ENCODE peak calls at places on chromosomes 12 and 14, in eight cellular contexts. One of them, this sample, is unnamed.

GRCh38 chr12:6092784-6093722 is 31.4 kb downstream of the VWF start:
- DNase-seq in cardiac fibroblast: peak; percentile 83
- DNase-seq in fibroblast of mammary gland: peak; percentile 89
- DNase-seq in Karpas-422: no peak
- DNase-seq in AG04450: peak; percentile 69
- DNase-seq in brain microvascular endothelial cell: peak; percentile 80
- DNase-seq in cardiac muscle cell: peak; percentile 84
- DNase-seq in uterus: peak; percentile 60
- DNase-seq in this sample: peak; percentile 83

GRCh38 chr12:7557227-7557626 is 53.6 kb upstream of the CD163 start:
- DNase-seq in cardiac muscle cell: no peak
- DNase-seq in AG04450: no peak
- DNase-seq in uterus: no peak
- DNase-seq in cardiac fibroblast: no peak
- DNase-seq in brain microvascular endothelial cell: no peak
- DNase-seq in Karpas-422: no peak
- DNase-seq in fibroblast of mammary gland: peak; percentile 15
- DNase-seq in this sample: no peak

GRCh38 chr12:127723236-127723635 is 543.7 kb upstream of the TMEM132C start:
- DNase-seq in AG04450: no peak
- DNase-seq in Karpas-422: no peak
- DNase-seq in fibroblast of mammary gland: no peak
- DNase-seq in cardiac fibroblast: no peak
- DNase-seq in brain microvascular endothelial cell: no peak
- DNase-seq in uterus: no peak
- DNase-seq in cardiac muscle cell: no peak
- DNase-seq in this sample: no peak

GRCh38 chr12:117152793-117153775 is 37.2 kb downstream of the FBXO21 start:
- DNase-seq in fibroblast of mammary gland: no peak
- DNase-seq in cardiac muscle cell: no peak
- DNase-seq in brain microvascular endothelial cell: no peak
- DNase-seq in Karpas-422: no peak
- DNase-seq in uterus: no peak
- DNase-seq in cardiac fibroblast: no peak
- DNase-seq in AG04450: no peak
- DNase-seq in this sample: no peak

GRCh38 chr12:28793767-28794166 is 355.3 kb upstream of the FAR2 start:
- DNase-seq in Karpas-422: no peak
- DNase-seq in AG04450: no peak
- DNase-seq in cardiac fibroblast: peak; percentile 21
- DNase-seq in brain microvascular endothelial cell: no peak
- DNase-seq in uterus: no peak
- DNase-seq in fibroblast of mammary gland: no peak
- DNase-seq in cardiac muscle cell: no peak
- DNase-seq in this sample: no peak

GRCh38 chr12:95922231-95922630 is 20.2 kb downstream of the CCDC38 start:
- DNase-seq in cardiac muscle cell: peak; percentile 27
- DNase-seq in cardiac fibroblast: peak; percentile 22
- DNase-seq in uterus: no peak
- DNase-seq in fibroblast of mammary gland: peak; percentile 83
- DNase-seq in AG04450: no peak
- DNase-seq in brain microvascular endothelial cell: peak; percentile 59
- DNase-seq in Karpas-422: peak; percentile 62
- DNase-seq in this sample: no peak

GRCh38 chr14:55846852-55847471 is 267.0 kb downstream of the KTN1 start:
- DNase-seq in uterus: peak; percentile 17
- DNase-seq in AG04450: no peak
- DNase-seq in Karpas-422: no peak
- DNase-seq in cardiac fibroblast: peak; percentile 65
- DNase-seq in fibroblast of mammary gland: peak; percentile 79
- DNase-seq in cardiac muscle cell: peak; percentile 66
- DNase-seq in brain microvascular endothelial cell: no peak
- DNase-seq in this sample: peak; percentile 64

GRCh38 chr12:75672212-75672611 is 160.8 kb upstream of the KRR1 start:
- DNase-seq in uterus: no peak
- DNase-seq in cardiac muscle cell: no peak
- DNase-seq in brain microvascular endothelial cell: no peak
- DNase-seq in fibroblast of mammary gland: no peak
- DNase-seq in cardiac fibroblast: no peak
- DNase-seq in Karpas-422: no peak
- DNase-seq in AG04450: no peak
- DNase-seq in this sample: no peak

GRCh38 chr12:112998997-112999767 is 20.9 kb downstream of the OAS2 start:
- DNase-seq in cardiac fibroblast: no peak
- DNase-seq in brain microvascular endothelial cell: no peak
- DNase-seq in cardiac muscle cell: no peak
- DNase-seq in Karpas-422: no peak
- DNase-seq in uterus: no peak
- DNase-seq in AG04450: no peak
- DNase-seq in fibroblast of mammary gland: no peak
- DNase-seq in this sample: no peak

GRCh38 chr14:30759172-30760125 is 114.9 kb upstream of the COCH start:
- DNase-seq in AG04450: no peak
- DNase-seq in cardiac fibroblast: no peak
- DNase-seq in cardiac muscle cell: no peak
- DNase-seq in fibroblast of mammary gland: no peak
- DNase-seq in uterus: no peak
- DNase-seq in brain microvascular endothelial cell: no peak
- DNase-seq in Karpas-422: no peak
- DNase-seq in this sample: no peak

GRCh38 chr12:25789520-25789919 is 169.0 kb upstream of the RASSF8 start:
- DNase-seq in Karpas-422: no peak
- DNase-seq in brain microvascular endothelial cell: peak; percentile 41
- DNase-seq in fibroblast of mammary gland: peak; percentile 81
- DNase-seq in cardiac fibroblast: peak; percentile 92
- DNase-seq in cardiac muscle cell: peak; percentile 90
- DNase-seq in uterus: no peak
- DNase-seq in AG04450: no peak
- DNase-seq in this sample: no peak

GRCh38 chr14:61609143-61609851 is 86.0 kb upstream of the HIF1A start:
- DNase-seq in AG04450: no peak
- DNase-seq in cardiac muscle cell: peak; percentile 70
- DNase-seq in Karpas-422: no peak
- DNase-seq in uterus: peak; percentile 29
- DNase-seq in fibroblast of mammary gland: peak; percentile 75
- DNase-seq in brain microvascular endothelial cell: no peak
- DNase-seq in cardiac fibroblast: peak; percentile 77
- DNase-seq in this sample: no peak

GRCh38 chr14:99037777-99038176 is 234.2 kb downstream of the BCL11B start:
- DNase-seq in fibroblast of mammary gland: no peak
- DNase-seq in brain microvascular endothelial cell: no peak
- DNase-seq in Karpas-422: peak; percentile 55
- DNase-seq in cardiac muscle cell: no peak
- DNase-seq in uterus: no peak
- DNase-seq in AG04450: no peak
- DNase-seq in cardiac fibroblast: no peak
- DNase-seq in this sample: no peak

GRCh38 chr14:28941758-28942157 is 175.2 kb downstream of the FOXG1 start:
- DNase-seq in uterus: no peak
- DNase-seq in AG04450: no peak
- DNase-seq in cardiac fibroblast: no peak
- DNase-seq in fibroblast of mammary gland: no peak
- DNase-seq in cardiac muscle cell: no peak
- DNase-seq in Karpas-422: no peak
- DNase-seq in brain microvascular endothelial cell: no peak
- DNase-seq in this sample: no peak

GRCh38 chr12:95003213-95003920 is at the start of gene NDUFA12:
- DNase-seq in Karpas-422: peak; percentile 98
- DNase-seq in AG04450: peak; percentile 92
- DNase-seq in fibroblast of mammary gland: peak; percentile 96
- DNase-seq in brain microvascular endothelial cell: peak; percentile 96
- DNase-seq in uterus: peak; percentile 93
- DNase-seq in cardiac muscle cell: peak; percentile 98
- DNase-seq in cardiac fibroblast: peak; percentile 98
- DNase-seq in this sample: peak; percentile 98

GRCh38 chr14:54489731-54490447 is 1.1 kb upstream of the GMFB start:
- DNase-seq in Karpas-422: no peak
- DNase-seq in cardiac fibroblast: no peak
- DNase-seq in uterus: no peak
- DNase-seq in fibroblast of mammary gland: peak; percentile 43
- DNase-seq in brain microvascular endothelial cell: no peak
- DNase-seq in cardiac muscle cell: no peak
- DNase-seq in AG04450: no peak
- DNase-seq in this sample: no peak
- H3K4me3 ChIP-seq in Karpas-422: peak overlapping the region; percentile 90
- H3K4me3 ChIP-seq in cardiac fibroblast: no peak overlapping the region
- H3K4me3 ChIP-seq in uterus: peak overlapping the region; percentile 83
- H3K4me3 ChIP-seq in fibroblast of mammary gland: peak overlapping the region; percentile 94
- H3K4me3 ChIP-seq in brain microvascular endothelial cell: no peak overlapping the region
- H3K4me3 ChIP-seq in cardiac muscle cell: no peak overlapping the region
- H3K4me3 ChIP-seq in AG04450: no peak overlapping the region
- H3K4me3 ChIP-seq in this sample: peak overlapping the region; percentile 84

GRCh38 chr12:27143676-27144075 is 61.3 kb upstream of the C12orf71 start:
- DNase-seq in uterus: no peak
- DNase-seq in brain microvascular endothelial cell: no peak
- DNase-seq in Karpas-422: no peak
- DNase-seq in cardiac muscle cell: peak; percentile 7
- DNase-seq in fibroblast of mammary gland: peak; percentile 2
- DNase-seq in AG04450: no peak
- DNase-seq in cardiac fibroblast: no peak
- DNase-seq in this sample: no peak
- H3K4me3 ChIP-seq in uterus: no peak overlapping the region
- H3K4me3 ChIP-seq in brain microvascular endothelial cell: no peak overlapping the region
- H3K4me3 ChIP-seq in Karpas-422: no peak overlapping the region
- H3K4me3 ChIP-seq in cardiac muscle cell: no peak overlapping the region
- H3K4me3 ChIP-seq in fibroblast of mammary gland: no peak overlapping the region
- H3K4me3 ChIP-seq in AG04450: no peak overlapping the region
- H3K4me3 ChIP-seq in cardiac fibroblast: no peak overlapping the region
- H3K4me3 ChIP-seq in this sample: no peak overlapping the region

DNA sequence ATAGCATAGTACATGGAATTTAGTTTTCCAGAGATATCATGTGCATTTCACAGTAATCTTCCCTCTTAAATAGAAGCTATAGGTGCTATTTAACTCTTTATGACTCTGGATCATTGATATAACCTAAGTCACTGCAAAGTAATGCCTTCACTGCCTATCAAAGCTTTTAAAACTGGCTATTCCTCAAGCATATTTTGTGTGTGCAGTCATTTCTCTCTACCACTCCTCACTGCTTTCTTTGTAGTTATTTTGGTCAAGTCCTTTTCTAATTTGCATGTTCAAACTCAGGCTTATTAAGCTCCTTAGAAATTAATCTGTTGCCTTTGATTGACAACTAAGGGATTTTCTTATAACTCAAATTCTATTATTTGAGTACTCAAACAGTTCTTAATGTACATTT is 79.4 kb upstream of the PLEKHG7 start:
- DNase-seq in cardiac muscle cell: no peak
- DNase-seq in brain microvascular endothelial cell: no peak
- DNase-seq in Karpas-422: no peak
- DNase-seq in uterus: no peak
- DNase-seq in fibroblast of mammary gland: no peak
- DNase-seq in cardiac fibroblast: no peak
- DNase-seq in AG04450: no peak
- DNase-seq in this sample: no peak
- H3K4me3 ChIP-seq in cardiac muscle cell: no peak overlapping the region
- H3K4me3 ChIP-seq in brain microvascular endothelial cell: no peak overlapping the region
- H3K4me3 ChIP-seq in Karpas-422: no peak overlapping the region
- H3K4me3 ChIP-seq in uterus: no peak overlapping the region
- H3K4me3 ChIP-seq in fibroblast of mammary gland: no peak overlapping the region
- H3K4me3 ChIP-seq in cardiac fibroblast: no peak overlapping the region
- H3K4me3 ChIP-seq in AG04450: no peak overlapping the region
- H3K4me3 ChIP-seq in this sample: no peak overlapping the region

GRCh38 chr14:45089813-45090212 is 5.9 kb downstream of the PRPF39 start:
- DNase-seq in cardiac muscle cell: peak; percentile 6
- DNase-seq in brain microvascular endothelial cell: no peak
- DNase-seq in fibroblast of mammary gland: peak; percentile 76
- DNase-seq in uterus: no peak
- DNase-seq in cardiac fibroblast: no peak
- DNase-seq in AG04450: no peak
- DNase-seq in Karpas-422: no peak
- DNase-seq in this sample: no peak
- H3K4me3 ChIP-seq in cardiac muscle cell: no peak overlapping the region
- H3K4me3 ChIP-seq in brain microvascular endothelial cell: no peak overlapping the region
- H3K4me3 ChIP-seq in fibroblast of mammary gland: no peak overlapping the region
- H3K4me3 ChIP-seq in uterus: no peak overlapping the region
- H3K4me3 ChIP-seq in cardiac fibroblast: no peak overlapping the region
- H3K4me3 ChIP-seq in AG04450: no peak overlapping the region
- H3K4me3 ChIP-seq in Karpas-422: no peak overlapping the region
- H3K4me3 ChIP-seq in this sample: no peak overlapping the region

GRCh38 chr12:88145567-88146347 is 3.6 kb downstream of the TMTC3 start:
- DNase-seq in uterus: no peak
- DNase-seq in AG04450: no peak
- DNase-seq in fibroblast of mammary gland: no peak
- DNase-seq in cardiac muscle cell: no peak
- DNase-seq in brain microvascular endothelial cell: no peak
- DNase-seq in cardiac fibroblast: no peak
- DNase-seq in Karpas-422: no peak
- DNase-seq in this sample: no peak
- H3K4me3 ChIP-seq in uterus: no peak overlapping the region
- H3K4me3 ChIP-seq in AG04450: no peak overlapping the region
- H3K4me3 ChIP-seq in fibroblast of mammary gland: no peak overlapping the region
- H3K4me3 ChIP-seq in cardiac muscle cell: no peak overlapping the region
- H3K4me3 ChIP-seq in brain microvascular endothelial cell: no peak overlapping the region
- H3K4me3 ChIP-seq in cardiac fibroblast: no peak overlapping the region
- H3K4me3 ChIP-seq in Karpas-422: no peak overlapping the region
- H3K4me3 ChIP-seq in this sample: no peak overlapping the region

GRCh38 chr12:24127919-24128721 is 178.7 kb upstream of the SOX5 start:
- DNase-seq in Karpas-422: no peak
- DNase-seq in brain microvascular endothelial cell: no peak
- DNase-seq in cardiac fibroblast: no peak
- DNase-seq in cardiac muscle cell: no peak
- DNase-seq in fibroblast of mammary gland: no peak
- DNase-seq in uterus: no peak
- DNase-seq in AG04450: no peak
- DNase-seq in this sample: no peak
- H3K4me3 ChIP-seq in Karpas-422: no peak overlapping the region
- H3K4me3 ChIP-seq in brain microvascular endothelial cell: no peak overlapping the region
- H3K4me3 ChIP-seq in cardiac fibroblast: no peak overlapping the region
- H3K4me3 ChIP-seq in cardiac muscle cell: no peak overlapping the region
- H3K4me3 ChIP-seq in fibroblast of mammary gland: no peak overlapping the region
- H3K4me3 ChIP-seq in uterus: no peak overlapping the region
- H3K4me3 ChIP-seq in AG04450: no peak overlapping the region
- H3K4me3 ChIP-seq in this sample: no peak overlapping the region

DNA sequence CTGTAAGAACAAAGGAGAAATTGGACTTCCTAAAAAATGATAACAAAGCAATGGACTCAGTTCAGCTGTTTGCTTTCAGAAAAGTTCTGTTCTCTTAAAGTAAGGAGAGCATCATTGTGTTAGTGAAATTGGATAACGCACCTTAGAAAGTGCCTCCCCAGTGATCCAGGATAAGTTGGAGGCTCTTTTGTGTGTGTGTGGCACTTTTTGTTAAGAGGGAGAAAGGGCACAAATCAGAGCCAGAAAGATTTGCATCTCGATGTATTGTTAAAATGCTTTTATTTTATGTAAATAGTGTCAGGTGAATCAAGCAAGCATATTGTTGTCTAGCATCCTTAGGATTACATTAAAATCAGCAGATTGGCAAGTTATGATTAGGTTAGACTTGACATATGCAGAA is 2.1 kb downstream of the STK38L start:
- DNase-seq in fibroblast of mammary gland: no peak
- DNase-seq in cardiac muscle cell: no peak
- DNase-seq in uterus: no peak
- DNase-seq in cardiac fibroblast: no peak
- DNase-seq in Karpas-422: no peak
- DNase-seq in brain microvascular endothelial cell: no peak
- DNase-seq in AG04450: no peak
- DNase-seq in this sample: no peak
- H3K4me3 ChIP-seq in fibroblast of mammary gland: no peak overlapping the region
- H3K4me3 ChIP-seq in cardiac muscle cell: peak overlapping the region; percentile 49
- H3K4me3 ChIP-seq in uterus: peak overlapping the region; percentile 61
- H3K4me3 ChIP-seq in cardiac fibroblast: peak overlapping the region; percentile 8
- H3K4me3 ChIP-seq in Karpas-422: no peak overlapping the region
- H3K4me3 ChIP-seq in brain microvascular endothelial cell: peak overlapping the region; percentile 86
- H3K4me3 ChIP-seq in AG04450: peak overlapping the region; percentile 76
- H3K4me3 ChIP-seq in this sample: peak overlapping the region; percentile 85

GRCh38 chr12:65892905-65893304 is 68.6 kb downstream of the HMGA2 start:
- DNase-seq in AG04450: no peak
- DNase-seq in brain microvascular endothelial cell: peak; percentile 78
- DNase-seq in cardiac fibroblast: peak; percentile 63
- DNase-seq in Karpas-422: no peak
- DNase-seq in cardiac muscle cell: peak; percentile 58
- DNase-seq in uterus: no peak
- DNase-seq in fibroblast of mammary gland: peak; percentile 85
- DNase-seq in this sample: no peak
- H3K4me3 ChIP-seq in AG04450: peak overlapping the region; percentile 3
- H3K4me3 ChIP-seq in brain microvascular endothelial cell: peak overlapping the region; percentile 4
- H3K4me3 ChIP-seq in cardiac fibroblast: no peak overlapping the region
- H3K4me3 ChIP-seq in Karpas-422: no peak overlapping the region
- H3K4me3 ChIP-seq in cardiac muscle cell: no peak overlapping the region
- H3K4me3 ChIP-seq in uterus: no peak overlapping the region
- H3K4me3 ChIP-seq in fibroblast of mammary gland: no peak overlapping the region
- H3K4me3 ChIP-seq in this sample: no peak overlapping the region